ENCODE peak calls at places on chromosomes 6 and 20, in six cellular contexts. B is epithelial cell of esophagus, A is WTC11, M is COLO829, P is GM23248, H is KBM-7. Y is an unnamed sample.

GRCh38 chr6:45613678-45614077 is 235.9 kb upstream of the SUPT3H start:
- DNase-seq in B (peak; percentile 97), A (no peak), M (no peak), P (peak; percentile 80), H (no peak), Y (no peak)

GRCh38 chr6:9789201-9789600 is 625.7 kb downstream of the TFAP2A start:
- DNase-seq in B (peak; percentile 8), A (peak; percentile 19), M (no peak), P (peak; percentile 70), H (no peak), Y (no peak)

GRCh38 chr6:149938571-149939462 is 3.0 kb upstream of the ULBP2 start:
- DNase-seq in B (no peak), A (no peak), M (no peak), P (peak; percentile 60), H (no peak), Y (peak; percentile 14)

GRCh38 chr6:9593566-9593965 is 821.3 kb downstream of the TFAP2A start:
- DNase-seq in B (peak; percentile 77), A (no peak), M (no peak), P (peak; percentile 43), H (no peak), Y (no peak)

GRCh38 chr6:168939771-168940170 is 313.9 kb downstream of the THBS2 start:
- DNase-seq in B (no peak), A (no peak), M (no peak), P (no peak), H (no peak), Y (no peak)

GRCh38 chr20:59848182-59848581 is 85.3 kb downstream of the SYCP2 start:
- DNase-seq in B (no peak), A (no peak), M (no peak), P (no peak), H (no peak), Y (no peak)

GRCh38 chr6:16276991-16277981 is 38.9 kb downstream of the GMPR start:
- DNase-seq in B (peak; percentile 88), A (peak; percentile 82), M (peak; percentile 92), P (peak; percentile 96), H (peak; percentile 81), Y (peak; percentile 94)

GRCh38 chr20:19975901-19976300 is 41.3 kb upstream of the NAA20 start:
- DNase-seq in B (peak; percentile 39), A (no peak), M (peak; percentile 57), P (peak; percentile 58), H (no peak), Y (no peak)

GRCh38 chr6:52910091-52910490 is 593 bp upstream of the GSTA3 start:
- DNase-seq in B (no peak), A (no peak), M (no peak), P (no peak), H (no peak), Y (no peak)

GRCh38 chr20:37686762-37687477 is 6.9 kb upstream of the CTNNBL1 start:
- DNase-seq in B (peak; percentile 65), A (no peak), M (no peak), P (peak; percentile 34), H (no peak), Y (no peak)

GRCh38 chr20:1415667-1416468 is 23.0 kb upstream of the FKBP1A start:
- DNase-seq in B (peak; percentile 99), A (no peak), M (peak; percentile 86), P (peak; percentile 99), H (no peak), Y (peak; percentile 78)

GRCh38 chr6:83978324-83978734 is 55.2 kb upstream of the MRAP2 start:
- DNase-seq in B (no peak), A (no peak), M (no peak), P (no peak), H (peak; percentile 5), Y (no peak)

GRCh38 chr20:32153771-32154170 is 44.3 kb downstream of the TM9SF4 start:
- DNase-seq in B (no peak), A (no peak), M (no peak), P (no peak), H (no peak), Y (no peak)

GRCh38 chr20:25695532-25696383 is 895 bp downstream of the ZNF337 start:
- DNase-seq in B (peak; percentile 21), A (no peak), M (no peak), P (peak; percentile 44), H (peak; percentile 24), Y (no peak)

GRCh38 chr6:42727084-42727601 is 4.7 kb upstream of the PRPH2 start:
- DNase-seq in B (no peak), A (peak; percentile 18), M (no peak), P (peak; percentile 76), H (no peak), Y (no peak)

GRCh38 chr6:87473419-87473903 is 687 bp downstream of the SLC35A1 start:
- DNase-seq in B (peak; percentile 71), A (no peak), M (peak; percentile 30), P (peak; percentile 84), H (no peak), Y (peak; percentile 14)

GRCh38 chr20:37202267-37202943 is 23.1 kb upstream of the MROH8 start:
- DNase-seq in B (peak; percentile 87), A (peak; percentile 36), M (peak; percentile 97), P (peak; percentile 95), H (peak; percentile 54), Y (peak; percentile 59)

GRCh38 chr6:17361013-17361412 is 32.4 kb upstream of the CAP2 start:
- DNase-seq in B (no peak), A (no peak), M (no peak), P (no peak), H (no peak), Y (no peak)

GRCh38 chr6:30752164-30752927 is 8.0 kb upstream of the IER3 start:
- DNase-seq in B (peak; percentile 100), A (no peak), M (peak; percentile 94), P (peak; percentile 99), H (peak; percentile 60), Y (no peak)

GRCh38 chr20:64212750-64213149 is 42.8 kb upstream of the PCMTD2 start:
- DNase-seq in B (no peak), A (no peak), M (no peak), P (peak; percentile 79), H (no peak), Y (no peak)

GRCh38 chr6:169828176-169828575 is 76.8 kb downstream of the ERMARD start:
- DNase-seq in B (no peak), A (no peak), M (no peak), P (no peak), H (no peak), Y (no peak)

GRCh38 chr20:10935658-10936057 is 261.9 kb upstream of the JAG1 start:
- DNase-seq in B (no peak), A (no peak), M (no peak), P (no peak), H (no peak), Y (no peak)

GRCh38 chr6:57221191-57221935 is 744 bp downstream of the RAB23 start:
- DNase-seq in B (peak; percentile 68), A (peak; percentile 88), M (no peak), P (peak; percentile 81), H (peak; percentile 81), Y (peak; percentile 71)

GRCh38 chr6:161406633-161407032 is 132.8 kb upstream of the AGPAT4 start:
- DNase-seq in B (peak; percentile 99), A (no peak), M (peak; percentile 54), P (peak; percentile 82), H (no peak), Y (no peak)

GRCh38 chr6:130907687-130908086 is 80.5 kb downstream of the SMLR1 start:
- DNase-seq in B (no peak), A (no peak), M (no peak), P (no peak), H (no peak), Y (no peak)

GRCh38 chr6:79895382-79896100 is 51.8 kb downstream of the ELOVL4 start:
- DNase-seq in B (peak; percentile 97), A (no peak), M (no peak), P (peak; percentile 57), H (no peak), Y (no peak)

GRCh38 chr6:105786449-105786848 is 299.7 kb upstream of the PRDM1 start:
- DNase-seq in B (peak; percentile 77), A (no peak), M (no peak), P (no peak), H (peak; percentile 31), Y (no peak)

GRCh38 chr6:118263929-118264486 is 284.1 kb upstream of the PLN start:
- DNase-seq in B (peak; percentile 34), A (peak; percentile 47), M (peak; percentile 51), P (peak; percentile 48), H (peak; percentile 20), Y (no peak)

GRCh38 chr6:52077180-52077884 is 10.1 kb downstream of the PKHD1 start:
- DNase-seq in B (no peak), A (no peak), M (no peak), P (no peak), H (no peak), Y (no peak)

GRCh38 chr20:25453035-25453810 is 45.8 kb downstream of the GINS1 start:
- DNase-seq in B (peak; percentile 74), A (no peak), M (peak; percentile 92), P (peak; percentile 3), H (no peak), Y (no peak)

Y was measured in K562.